ENCODE peak calls at places on chromosome 3, in nine cellular contexts. One of them, this sample, is unnamed.
A peak's percentile ranks its signal among the peaks of the same experiment; 100 is the strongest.

GRCh38 chr3:153144779-153145178 is 17.2 kb upstream of the RAP2B start:
- DNase-seq in CD8-positive, alpha-beta memory T cell: no peak
- DNase-seq in CD4-positive, CD25-positive, alpha-beta regulatory T cell: no peak
- DNase-seq in BE2C: no peak
- DNase-seq in pancreas: no peak
- DNase-seq in SK-N-SH: no peak
- DNase-seq in NT2/D1: no peak
- DNase-seq in cardiac fibroblast: peak; percentile 69
- DNase-seq in right cardiac atrium: no peak
- DNase-seq in this sample: no peak

GRCh38 chr3:170470063-170471006 is 51.7 kb downstream of the CLDN11 start:
- DNase-seq in CD8-positive, alpha-beta memory T cell: no peak
- DNase-seq in CD4-positive, CD25-positive, alpha-beta regulatory T cell: no peak
- DNase-seq in BE2C: no peak
- DNase-seq in pancreas: no peak
- DNase-seq in SK-N-SH: no peak
- DNase-seq in NT2/D1: no peak
- DNase-seq in cardiac fibroblast: peak; percentile 22
- DNase-seq in right cardiac atrium: no peak
- DNase-seq in this sample: no peak

GRCh38 chr3:81789686-81790085 is 28.2 kb upstream of the GBE1 start:
- DNase-seq in CD8-positive, alpha-beta memory T cell: no peak
- DNase-seq in CD4-positive, CD25-positive, alpha-beta regulatory T cell: no peak
- DNase-seq in BE2C: no peak
- DNase-seq in pancreas: no peak
- DNase-seq in SK-N-SH: no peak
- DNase-seq in NT2/D1: no peak
- DNase-seq in cardiac fibroblast: no peak
- DNase-seq in right cardiac atrium: no peak
- DNase-seq in this sample: no peak

GRCh38 chr3:73740041-73740440 is 115.3 kb upstream of the PDZRN3 start:
- DNase-seq in CD8-positive, alpha-beta memory T cell: no peak
- DNase-seq in CD4-positive, CD25-positive, alpha-beta regulatory T cell: no peak
- DNase-seq in BE2C: no peak
- DNase-seq in pancreas: no peak
- DNase-seq in SK-N-SH: no peak
- DNase-seq in NT2/D1: no peak
- DNase-seq in cardiac fibroblast: no peak
- DNase-seq in right cardiac atrium: no peak
- DNase-seq in this sample: no peak

GRCh38 chr3:181076558-181076957 is 87.0 kb upstream of the DNAJC19 start:
- DNase-seq in CD8-positive, alpha-beta memory T cell: no peak
- DNase-seq in CD4-positive, CD25-positive, alpha-beta regulatory T cell: no peak
- DNase-seq in BE2C: no peak
- DNase-seq in pancreas: no peak
- DNase-seq in SK-N-SH: no peak
- DNase-seq in NT2/D1: no peak
- DNase-seq in cardiac fibroblast: no peak
- DNase-seq in right cardiac atrium: no peak
- DNase-seq in this sample: no peak

GRCh38 chr3:108292905-108293328 is 3.4 kb upstream of the HHLA2 start:
- DNase-seq in CD8-positive, alpha-beta memory T cell: peak; percentile 20
- DNase-seq in CD4-positive, CD25-positive, alpha-beta regulatory T cell: peak; percentile 6
- DNase-seq in BE2C: no peak
- DNase-seq in pancreas: no peak
- DNase-seq in SK-N-SH: no peak
- DNase-seq in NT2/D1: no peak
- DNase-seq in cardiac fibroblast: no peak
- DNase-seq in right cardiac atrium: no peak
- DNase-seq in this sample: no peak

GRCh38 chr3:15654891-15655290 is 53.3 kb downstream of the BTD start:
- DNase-seq in CD8-positive, alpha-beta memory T cell: no peak
- DNase-seq in CD4-positive, CD25-positive, alpha-beta regulatory T cell: no peak
- DNase-seq in BE2C: no peak
- DNase-seq in pancreas: no peak
- DNase-seq in SK-N-SH: no peak
- DNase-seq in NT2/D1: no peak
- DNase-seq in cardiac fibroblast: no peak
- DNase-seq in right cardiac atrium: no peak
- DNase-seq in this sample: no peak

GRCh38 chr3:163914567-163914966 is 1163.7 kb downstream of the SI start:
- DNase-seq in CD8-positive, alpha-beta memory T cell: no peak
- DNase-seq in CD4-positive, CD25-positive, alpha-beta regulatory T cell: no peak
- DNase-seq in BE2C: no peak
- DNase-seq in pancreas: no peak
- DNase-seq in SK-N-SH: no peak
- DNase-seq in NT2/D1: peak; percentile 13
- DNase-seq in cardiac fibroblast: no peak
- DNase-seq in right cardiac atrium: no peak
- DNase-seq in this sample: no peak

GRCh38 chr3:125110016-125110875 is 54.4 kb upstream of the HEG1 start:
- DNase-seq in CD8-positive, alpha-beta memory T cell: no peak
- DNase-seq in CD4-positive, CD25-positive, alpha-beta regulatory T cell: no peak
- DNase-seq in BE2C: no peak
- DNase-seq in pancreas: no peak
- DNase-seq in SK-N-SH: no peak
- DNase-seq in NT2/D1: no peak
- DNase-seq in cardiac fibroblast: peak; percentile 93
- DNase-seq in right cardiac atrium: no peak
- DNase-seq in this sample: no peak

GRCh38 chr3:99753268-99753975 is 64.2 kb upstream of the CMSS1 start:
- DNase-seq in CD8-positive, alpha-beta memory T cell: peak; percentile 13
- DNase-seq in CD4-positive, CD25-positive, alpha-beta regulatory T cell: peak; percentile 15
- DNase-seq in BE2C: peak; percentile 34
- DNase-seq in pancreas: no peak
- DNase-seq in SK-N-SH: peak; percentile 39
- DNase-seq in NT2/D1: peak; percentile 52
- DNase-seq in cardiac fibroblast: peak; percentile 87
- DNase-seq in right cardiac atrium: peak; percentile 28
- DNase-seq in this sample: no peak

GRCh38 chr3:196422976-196423781 is 9.0 kb downstream of the UBXN7 start:
- DNase-seq in CD8-positive, alpha-beta memory T cell: no peak
- DNase-seq in CD4-positive, CD25-positive, alpha-beta regulatory T cell: no peak
- DNase-seq in BE2C: peak; percentile 93
- DNase-seq in pancreas: peak; percentile 84
- DNase-seq in SK-N-SH: peak; percentile 73
- DNase-seq in NT2/D1: no peak
- DNase-seq in cardiac fibroblast: no peak
- DNase-seq in right cardiac atrium: peak; percentile 92
- DNase-seq in this sample: peak; percentile 89

GRCh38 chr3:193693774-193694173 is 100.8 kb downstream of the OPA1 start:
- DNase-seq in CD8-positive, alpha-beta memory T cell: peak; percentile 3
- DNase-seq in CD4-positive, CD25-positive, alpha-beta regulatory T cell: no peak
- DNase-seq in BE2C: no peak
- DNase-seq in pancreas: no peak
- DNase-seq in SK-N-SH: no peak
- DNase-seq in NT2/D1: no peak
- DNase-seq in cardiac fibroblast: no peak
- DNase-seq in right cardiac atrium: no peak
- DNase-seq in this sample: no peak
- H3K4me3 ChIP-seq in CD8-positive, alpha-beta memory T cell: no peak overlapping the region
- H3K4me3 ChIP-seq in CD4-positive, CD25-positive, alpha-beta regulatory T cell: no peak overlapping the region
- H3K4me3 ChIP-seq in BE2C: no peak overlapping the region
- H3K4me3 ChIP-seq in pancreas: no peak overlapping the region
- H3K4me3 ChIP-seq in SK-N-SH: no peak overlapping the region
- H3K4me3 ChIP-seq in NT2/D1: no peak overlapping the region
- H3K4me3 ChIP-seq in cardiac fibroblast: no peak overlapping the region
- H3K4me3 ChIP-seq in right cardiac atrium: no peak overlapping the region
- H3K4me3 ChIP-seq in this sample: no peak overlapping the region

GRCh38 chr3:151086484-151087456 is 1.3 kb downstream of the MED12L start:
- DNase-seq in CD8-positive, alpha-beta memory T cell: peak; percentile 53
- DNase-seq in CD4-positive, CD25-positive, alpha-beta regulatory T cell: peak; percentile 11
- DNase-seq in BE2C: peak; percentile 90
- DNase-seq in pancreas: peak; percentile 70
- DNase-seq in SK-N-SH: peak; percentile 89
- DNase-seq in NT2/D1: peak; percentile 72
- DNase-seq in cardiac fibroblast: peak; percentile 85
- DNase-seq in right cardiac atrium: peak; percentile 90
- DNase-seq in this sample: peak; percentile 65

GRCh38 chr3:151085889-151086483 is 522 bp downstream of the MED12L start:
- DNase-seq in CD8-positive, alpha-beta memory T cell: peak; percentile 7
- DNase-seq in CD4-positive, CD25-positive, alpha-beta regulatory T cell: no peak
- DNase-seq in BE2C: peak; percentile 72
- DNase-seq in pancreas: peak; percentile 33
- DNase-seq in SK-N-SH: peak; percentile 82
- DNase-seq in NT2/D1: no peak
- DNase-seq in cardiac fibroblast: no peak
- DNase-seq in right cardiac atrium: peak; percentile 59
- DNase-seq in this sample: no peak

GRCh38 chr3:151084893-151085226 is 604 bp upstream of the MED12L start:
- DNase-seq in CD8-positive, alpha-beta memory T cell: no peak
- DNase-seq in CD4-positive, CD25-positive, alpha-beta regulatory T cell: no peak
- DNase-seq in BE2C: no peak
- DNase-seq in pancreas: no peak
- DNase-seq in SK-N-SH: no peak
- DNase-seq in NT2/D1: no peak
- DNase-seq in cardiac fibroblast: no peak
- DNase-seq in right cardiac atrium: no peak
- DNase-seq in this sample: no peak

GRCh38 chr3:151085227-151085888 is at the start of gene MED12L:
- DNase-seq in CD8-positive, alpha-beta memory T cell: peak; percentile 31
- DNase-seq in CD4-positive, CD25-positive, alpha-beta regulatory T cell: no peak
- DNase-seq in BE2C: peak; percentile 91
- DNase-seq in pancreas: peak; percentile 71
- DNase-seq in SK-N-SH: peak; percentile 95
- DNase-seq in NT2/D1: peak; percentile 77
- DNase-seq in cardiac fibroblast: peak; percentile 69
- DNase-seq in right cardiac atrium: peak; percentile 89
- DNase-seq in this sample: peak; percentile 68

DNA sequence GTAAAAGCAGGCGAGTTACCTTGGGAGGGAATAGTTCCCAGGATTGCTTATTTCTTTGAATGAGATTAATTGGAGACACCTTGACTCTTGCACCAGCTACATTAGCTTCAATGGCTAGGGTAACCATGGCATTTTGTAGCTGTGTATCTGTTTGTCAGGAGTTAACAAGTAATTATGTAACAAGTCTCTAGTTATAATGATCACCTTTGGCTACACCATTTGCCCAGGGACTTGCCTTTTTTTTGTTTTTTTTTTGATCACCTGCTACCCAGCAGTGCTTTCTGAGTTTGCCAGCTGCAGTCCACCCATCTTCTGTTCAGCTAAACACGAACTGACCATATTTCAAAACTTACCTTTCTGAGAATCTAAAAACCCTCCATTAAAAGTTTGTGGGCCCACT is 2.2 kb downstream of the MED12L start:
- DNase-seq in CD8-positive, alpha-beta memory T cell: no peak
- DNase-seq in CD4-positive, CD25-positive, alpha-beta regulatory T cell: no peak
- DNase-seq in BE2C: no peak
- DNase-seq in pancreas: no peak
- DNase-seq in SK-N-SH: no peak
- DNase-seq in NT2/D1: no peak
- DNase-seq in cardiac fibroblast: no peak
- DNase-seq in right cardiac atrium: no peak
- DNase-seq in this sample: no peak
- H3K4me3 ChIP-seq in CD8-positive, alpha-beta memory T cell: no peak overlapping the region
- H3K4me3 ChIP-seq in CD4-positive, CD25-positive, alpha-beta regulatory T cell: no peak overlapping the region
- H3K4me3 ChIP-seq in BE2C: peak overlapping the region; percentile 73
- H3K4me3 ChIP-seq in pancreas: no peak overlapping the region
- H3K4me3 ChIP-seq in SK-N-SH: no peak overlapping the region
- H3K4me3 ChIP-seq in NT2/D1: peak overlapping the region; percentile 65
- H3K4me3 ChIP-seq in cardiac fibroblast: no peak overlapping the region
- H3K4me3 ChIP-seq in right cardiac atrium: no peak overlapping the region
- H3K4me3 ChIP-seq in this sample: peak overlapping the region; percentile 80

DNA sequence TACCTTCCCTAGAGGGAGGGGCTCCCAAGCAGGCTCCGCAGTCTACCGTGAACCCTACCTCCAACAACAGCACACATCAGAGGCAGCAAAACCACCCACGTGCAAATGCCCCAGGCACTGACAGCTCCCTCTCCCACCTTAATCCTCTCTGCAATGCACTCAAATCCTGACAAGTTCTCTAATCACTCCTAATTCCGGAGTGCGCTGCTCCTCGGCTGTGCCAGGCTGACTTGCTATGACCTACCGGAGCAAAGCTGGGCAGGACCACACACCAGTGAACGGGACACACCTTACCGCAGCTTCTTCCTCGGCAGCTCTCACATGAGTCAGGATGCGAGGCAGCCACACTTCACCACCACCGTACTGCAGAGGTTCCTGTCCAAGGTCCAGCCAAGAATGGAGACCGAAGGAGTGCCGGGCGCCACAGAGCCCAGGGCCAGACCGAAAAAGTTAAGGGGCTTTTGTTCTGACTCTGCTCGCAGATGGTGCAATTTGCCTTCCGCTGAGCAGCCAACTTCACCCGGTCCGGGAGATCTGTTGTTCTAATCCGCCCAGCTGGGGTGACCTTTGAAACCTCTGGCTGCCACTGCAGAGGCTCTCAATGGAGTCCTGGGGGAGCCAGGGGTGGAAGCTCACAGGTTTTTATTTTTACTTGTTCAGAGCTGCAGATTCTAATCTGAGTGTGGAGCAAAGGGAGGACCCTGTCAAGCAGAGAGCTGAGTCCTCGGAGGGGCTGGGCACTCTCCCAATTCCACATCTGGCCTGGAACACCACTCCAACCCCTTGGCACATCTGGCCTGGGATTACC is 84.4 kb downstream of the MYLK start:
- DNase-seq in CD8-positive, alpha-beta memory T cell: no peak
- DNase-seq in CD4-positive, CD25-positive, alpha-beta regulatory T cell: no peak
- DNase-seq in BE2C: no peak
- DNase-seq in pancreas: no peak
- DNase-seq in SK-N-SH: no peak
- DNase-seq in NT2/D1: no peak
- DNase-seq in cardiac fibroblast: no peak
- DNase-seq in right cardiac atrium: no peak
- DNase-seq in this sample: no peak
- H3K4me3 ChIP-seq in CD8-positive, alpha-beta memory T cell: no peak overlapping the region
- H3K4me3 ChIP-seq in CD4-positive, CD25-positive, alpha-beta regulatory T cell: no peak overlapping the region
- H3K4me3 ChIP-seq in BE2C: no peak overlapping the region
- H3K4me3 ChIP-seq in pancreas: no peak overlapping the region
- H3K4me3 ChIP-seq in SK-N-SH: no peak overlapping the region
- H3K4me3 ChIP-seq in NT2/D1: no peak overlapping the region
- H3K4me3 ChIP-seq in cardiac fibroblast: no peak overlapping the region
- H3K4me3 ChIP-seq in right cardiac atrium: no peak overlapping the region
- H3K4me3 ChIP-seq in this sample: no peak overlapping the region

GRCh38 chr3:25821746-25822573 is 32.1 kb downstream of the OXSM start:
- DNase-seq in CD8-positive, alpha-beta memory T cell: no peak
- DNase-seq in CD4-positive, CD25-positive, alpha-beta regulatory T cell: no peak
- DNase-seq in BE2C: no peak
- DNase-seq in pancreas: no peak
- DNase-seq in SK-N-SH: no peak
- DNase-seq in NT2/D1: no peak
- DNase-seq in cardiac fibroblast: no peak
- DNase-seq in right cardiac atrium: no peak
- DNase-seq in this sample: no peak

GRCh38 chr3:25823314-25823713 is 33.4 kb downstream of the OXSM start:
- DNase-seq in CD8-positive, alpha-beta memory T cell: no peak
- DNase-seq in CD4-positive, CD25-positive, alpha-beta regulatory T cell: no peak
- DNase-seq in BE2C: no peak
- DNase-seq in pancreas: no peak
- DNase-seq in SK-N-SH: no peak
- DNase-seq in NT2/D1: no peak
- DNase-seq in cardiac fibroblast: no peak
- DNase-seq in right cardiac atrium: no peak
- DNase-seq in this sample: no peak

GRCh38 chr3:25818335-25818734 is 28.4 kb downstream of the OXSM start:
- DNase-seq in CD8-positive, alpha-beta memory T cell: no peak
- DNase-seq in CD4-positive, CD25-positive, alpha-beta regulatory T cell: no peak
- DNase-seq in BE2C: no peak
- DNase-seq in pancreas: no peak
- DNase-seq in SK-N-SH: no peak
- DNase-seq in NT2/D1: no peak
- DNase-seq in cardiac fibroblast: no peak
- DNase-seq in right cardiac atrium: no peak
- DNase-seq in this sample: no peak

GRCh38 chr3:25820372-25820771 is 30.5 kb downstream of the OXSM start:
- DNase-seq in CD8-positive, alpha-beta memory T cell: no peak
- DNase-seq in CD4-positive, CD25-positive, alpha-beta regulatory T cell: no peak
- DNase-seq in BE2C: no peak
- DNase-seq in pancreas: no peak
- DNase-seq in SK-N-SH: no peak
- DNase-seq in NT2/D1: peak; percentile 57
- DNase-seq in cardiac fibroblast: peak; percentile 98
- DNase-seq in right cardiac atrium: no peak
- DNase-seq in this sample: no peak

GRCh38 chr3:25820816-25821486 is 31.1 kb downstream of the OXSM start:
- DNase-seq in CD8-positive, alpha-beta memory T cell: no peak
- DNase-seq in CD4-positive, CD25-positive, alpha-beta regulatory T cell: no peak
- DNase-seq in BE2C: no peak
- DNase-seq in pancreas: no peak
- DNase-seq in SK-N-SH: no peak
- DNase-seq in NT2/D1: no peak
- DNase-seq in cardiac fibroblast: no peak
- DNase-seq in right cardiac atrium: no peak
- DNase-seq in this sample: no peak
- H3K4me3 ChIP-seq in CD8-positive, alpha-beta memory T cell: no peak overlapping the region
- H3K4me3 ChIP-seq in CD4-positive, CD25-positive, alpha-beta regulatory T cell: no peak overlapping the region
- H3K4me3 ChIP-seq in BE2C: no peak overlapping the region
- H3K4me3 ChIP-seq in pancreas: no peak overlapping the region
- H3K4me3 ChIP-seq in SK-N-SH: no peak overlapping the region
- H3K4me3 ChIP-seq in NT2/D1: no peak overlapping the region
- H3K4me3 ChIP-seq in cardiac fibroblast: no peak overlapping the region
- H3K4me3 ChIP-seq in right cardiac atrium: no peak overlapping the region
- H3K4me3 ChIP-seq in this sample: no peak overlapping the region

This sample was measured in left ventricle myocardium inferior.